ENCODE peak calls at places on chromosomes 7 and 10, in seven cellular contexts. M, G, X, N, L, V and F are unnamed samples.

GRCh38 chr10:102420443-102420809 is 210 bp upstream of the FBXL15 start:
- DNase-seq in M (no peak), G (no peak), X (no peak), N (no peak), L (no peak), V (peak; percentile 81), F (no peak)

GRCh38 chr7:22549667-22550513 is 49.9 kb upstream of the STEAP1B start:
- DNase-seq in M (no peak), G (no peak), X (no peak), N (no peak), L (no peak), V (peak; percentile 33), F (no peak)

GRCh38 chr7:16471933-16472332 is 6.4 kb upstream of the SOSTDC1 start:
- DNase-seq in M (no peak), G (no peak), X (no peak), N (no peak), L (no peak), V (no peak), F (peak; percentile 23)

GRCh38 chr10:71486465-71487114 is 89.9 kb downstream of the CDH23 start:
- DNase-seq in M (peak; percentile 30), G (peak; percentile 49), X (peak; percentile 29), N (no peak), L (peak; percentile 46), V (peak; percentile 29), F (peak; percentile 26)

GRCh38 chr7:2060701-2061100 is 172.0 kb downstream of the MAD1L1 start:
- DNase-seq in M (no peak), G (no peak), X (no peak), N (no peak), L (peak; percentile 19), V (no peak), F (no peak)

GRCh38 chr10:80000541-80000940 is 51.6 kb upstream of the SFTPD start:
- DNase-seq in M (no peak), G (no peak), X (no peak), N (no peak), L (no peak), V (no peak), F (no peak)

GRCh38 chr7:117020605-117021002 is 67.3 kb downstream of the ST7 start:
- DNase-seq in M (no peak), G (no peak), X (no peak), N (no peak), L (no peak), V (no peak), F (no peak)

GRCh38 chr7:11491811-11492210 is 340.2 kb downstream of the THSD7A start:
- DNase-seq in M (no peak), G (no peak), X (no peak), N (no peak), L (no peak), V (no peak), F (no peak)

GRCh38 chr7:44196450-44196872 is 4.3 kb upstream of the YKT6 start:
- DNase-seq in M (no peak), G (no peak), X (no peak), N (no peak), L (peak; percentile 71), V (peak; percentile 45), F (peak; percentile 64)

GRCh38 chr10:5546891-5547683 is 22.3 kb downstream of the CALML3 start:
- DNase-seq in M (no peak), G (no peak), X (no peak), N (peak; percentile 1), L (peak; percentile 65), V (no peak), F (no peak)

GRCh38 chr7:26117142-26117807 is 34.7 kb upstream of the NFE2L3 start:
- DNase-seq in M (no peak), G (no peak), X (no peak), N (no peak), L (no peak), V (no peak), F (no peak)

GRCh38 chr7:149202831-149203231 is 7.5 kb downstream of the ZNF282 start:
- DNase-seq in M (no peak), G (no peak), X (no peak), N (no peak), L (no peak), V (peak; percentile 38), F (no peak)